ENCODE peak calls at places on chromosomes 6 and 20, in eight cellular contexts. M, H, O, A, K, W, Q and X are unnamed samples.
A peak's percentile ranks its signal among the peaks of the same experiment; 100 is the strongest.

GRCh38 chr6:28940294-28940858 is 16.6 kb upstream of the TRIM27 start:
- DNase-seq in W (peak; percentile 49), M (peak; percentile 36), K (peak; percentile 54), H (peak; percentile 66), A (peak; percentile 53), O (peak; percentile 27), Q (peak; percentile 22), X (no peak)

GRCh38 chr6:155678361-155678760 is 222.7 kb upstream of the NOX3 start:
- DNase-seq in M (no peak), Q (no peak), K (no peak), W (no peak), H (no peak), A (no peak), O (no peak), X (no peak)

GRCh38 chr6:101830501-101831031 is 437.1 kb downstream of the GRIK2 start:
- DNase-seq in H (no peak), K (no peak), Q (no peak), A (no peak), O (no peak), W (peak; percentile 28), M (no peak), X (no peak)

GRCh38 chr20:21353236-21353635 is 44.1 kb downstream of the NKX2-4 start:
- DNase-seq in A (no peak), Q (no peak), M (no peak), W (peak; percentile 60), H (peak; percentile 8), K (no peak), O (no peak), X (no peak)

GRCh38 chr6:606829-607379 is 50.0 kb downstream of the HUS1B start:
- DNase-seq in O (no peak), W (no peak), H (no peak), K (no peak), M (no peak), A (no peak), Q (no peak), X (no peak)

GRCh38 chr6:10412165-10412947 is 2.5 kb downstream of the TFAP2A start:
- DNase-seq in H (peak; percentile 72), A (no peak), Q (no peak), W (no peak), M (peak; percentile 45), O (no peak), K (no peak), X (peak; percentile 39)

GRCh38 chr6:23890543-23891227 is 235.3 kb upstream of the NRSN1 start:
- DNase-seq in H (no peak), K (peak; percentile 5), O (no peak), M (no peak), W (peak; percentile 40), A (no peak), Q (no peak), X (no peak)

GRCh38 chr6:38346291-38347079 is 293.2 kb downstream of the BTBD9 start:
- DNase-seq in M (no peak), O (no peak), W (peak; percentile 91), Q (no peak), H (peak; percentile 3), A (no peak), K (no peak), X (no peak)

GRCh38 chr20:8365634-8366033 is 233.6 kb downstream of the PLCB1 start:
- DNase-seq in H (no peak), O (no peak), W (no peak), K (no peak), Q (no peak), M (no peak), A (no peak), X (no peak)

GRCh38 chr6:149062653-149063348 is 254.7 kb upstream of the TAB2 start:
- DNase-seq in H (no peak), Q (no peak), A (no peak), O (no peak), W (no peak), M (no peak), K (no peak), X (no peak)

GRCh38 chr6:147117009-147117408 is 87.2 kb upstream of the STXBP5 start:
- DNase-seq in K (no peak), O (no peak), Q (no peak), H (no peak), A (no peak), W (no peak), M (peak; percentile 74), X (no peak)

GRCh38 chr20:25007491-25008305 is 15.1 kb upstream of the APMAP start:
- DNase-seq in Q (no peak), O (no peak), K (no peak), W (no peak), H (no peak), M (no peak), A (peak; percentile 16), X (no peak)

GRCh38 chr6:82298012-82298411 is 50.5 kb upstream of the IBTK start:
- DNase-seq in A (no peak), O (no peak), W (peak; percentile 59), M (no peak), H (peak; percentile 44), Q (no peak), K (no peak), X (no peak)

GRCh38 chr6:124677874-124678273 is 284.4 kb upstream of the RNF217 start:
- DNase-seq in W (no peak), A (no peak), K (no peak), M (no peak), O (no peak), Q (no peak), H (no peak), X (no peak)

GRCh38 chr6:131954099-131954774 is 3.1 kb upstream of the CCN2 start:
- DNase-seq in O (no peak), H (no peak), W (peak; percentile 18), Q (no peak), K (no peak), M (no peak), A (no peak), X (no peak)

GRCh38 chr6:4972438-4972837 is 31.4 kb downstream of the RPP40 start:
- DNase-seq in H (no peak), M (no peak), A (no peak), W (no peak), K (no peak), O (no peak), Q (no peak), X (no peak)

GRCh38 chr20:60727425-60727824 is 524.6 kb upstream of the CDH4 start:
- DNase-seq in O (no peak), A (no peak), K (no peak), H (no peak), W (peak; percentile 4), Q (no peak), M (no peak), X (no peak)

GRCh38 chr6:47047479-47048411 is 5.6 kb upstream of the ADGRF1 start:
- DNase-seq in O (no peak), H (peak; percentile 41), Q (no peak), K (peak; percentile 74), W (peak; percentile 76), A (peak; percentile 49), M (peak; percentile 60), X (peak; percentile 30)

GRCh38 chr6:90790696-90791095 is 203.8 kb upstream of the MAP3K7 start:
- DNase-seq in Q (no peak), K (no peak), O (no peak), M (no peak), A (no peak), H (peak; percentile 4), W (peak; percentile 62), X (no peak)

GRCh38 chr6:33801611-33802010 is 2.2 kb downstream of the MLN start:
- DNase-seq in M (no peak), A (no peak), H (no peak), K (no peak), W (no peak), Q (no peak), O (no peak), X (no peak)

GRCh38 chr20:12068146-12068545 is 150.5 kb downstream of the BTBD3 start:
- DNase-seq in O (no peak), K (no peak), W (no peak), H (no peak), Q (no peak), A (no peak), M (no peak), X (no peak)